ENCODE peak calls at places on chromosomes 13 and 19, in five cellular contexts. R is fibroblast of lung, Z is OCI-LY7, B is IMR-90, D is neural progenitor cell. Q is an unnamed sample.

GRCh38 chr13:107574517-107575215 is 640.7 kb downstream of the LIG4 start:
- DNase-seq in R (peak), Z (no peak), B (peak), D (no peak), Q (no peak)

GRCh38 chr19:19551862-19552192 is 13.8 kb downstream of the CILP2 start:
- DNase-seq in R (peak), Z (no peak), B (peak), D (no peak), Q (peak)

GRCh38 chr13:35512271-35512920 is 35.9 kb upstream of the MAB21L1 start:
- DNase-seq in R (peak), Z (no peak), B (peak), D (no peak), Q (peak)

GRCh38 chr13:99575376-99575775 is 74.1 kb downstream of the TM9SF2 start:
- DNase-seq in R (no peak), Z (no peak), B (no peak), D (no peak), Q (no peak)

GRCh38 chr13:101711307-101712025 is 259.0 kb downstream of the ITGBL1 start:
- DNase-seq in R (no peak), Z (no peak), B (no peak), D (no peak), Q (no peak)

GRCh38 chr13:94630858-94631257 is 29.2 kb downstream of the GPR180 start:
- DNase-seq in R (no peak), Z (no peak), B (no peak), D (no peak), Q (no peak)

GRCh38 chr19:17681505-17682125 is 6.5 kb downstream of the UNC13A start:
- DNase-seq in R (peak), Z (peak), B (peak), D (peak), Q (peak)

GRCh38 chr13:79447141-79447540 is 33.8 kb upstream of the NDFIP2 start:
- DNase-seq in R (no peak), Z (no peak), B (no peak), D (peak), Q (no peak)

GRCh38 chr19:3095375-3096191 is 1.4 kb downstream of the GNA11 start:
- DNase-seq in R (no peak), Z (no peak), B (no peak), D (peak), Q (no peak)

GRCh38 chr19:40836754-40837429 is 13.4 kb downstream of the CYP2A6 start:
- DNase-seq in R (no peak), Z (no peak), B (no peak), D (no peak), Q (no peak)

GRCh38 chr19:18895828-18896341 is at the start of gene CERS1:
- DNase-seq in R (peak), Z (no peak), B (no peak), D (peak), Q (no peak)

GRCh38 chr19:52221831-52222375 is 32.1 kb downstream of the PPP2R1A start:
- DNase-seq in R (no peak), Z (no peak), B (peak), D (no peak), Q (no peak)

GRCh38 chr19:29771708-29772415 is 39.9 kb upstream of the CCNE1 start:
- DNase-seq in R (peak), Z (peak), B (peak), D (peak), Q (peak)

GRCh38 chr19:19171821-19172532 is 1.9 kb upstream of the MEF2B start:
- DNase-seq in R (peak), Z (peak), B (peak), D (no peak), Q (no peak)

DNA sequence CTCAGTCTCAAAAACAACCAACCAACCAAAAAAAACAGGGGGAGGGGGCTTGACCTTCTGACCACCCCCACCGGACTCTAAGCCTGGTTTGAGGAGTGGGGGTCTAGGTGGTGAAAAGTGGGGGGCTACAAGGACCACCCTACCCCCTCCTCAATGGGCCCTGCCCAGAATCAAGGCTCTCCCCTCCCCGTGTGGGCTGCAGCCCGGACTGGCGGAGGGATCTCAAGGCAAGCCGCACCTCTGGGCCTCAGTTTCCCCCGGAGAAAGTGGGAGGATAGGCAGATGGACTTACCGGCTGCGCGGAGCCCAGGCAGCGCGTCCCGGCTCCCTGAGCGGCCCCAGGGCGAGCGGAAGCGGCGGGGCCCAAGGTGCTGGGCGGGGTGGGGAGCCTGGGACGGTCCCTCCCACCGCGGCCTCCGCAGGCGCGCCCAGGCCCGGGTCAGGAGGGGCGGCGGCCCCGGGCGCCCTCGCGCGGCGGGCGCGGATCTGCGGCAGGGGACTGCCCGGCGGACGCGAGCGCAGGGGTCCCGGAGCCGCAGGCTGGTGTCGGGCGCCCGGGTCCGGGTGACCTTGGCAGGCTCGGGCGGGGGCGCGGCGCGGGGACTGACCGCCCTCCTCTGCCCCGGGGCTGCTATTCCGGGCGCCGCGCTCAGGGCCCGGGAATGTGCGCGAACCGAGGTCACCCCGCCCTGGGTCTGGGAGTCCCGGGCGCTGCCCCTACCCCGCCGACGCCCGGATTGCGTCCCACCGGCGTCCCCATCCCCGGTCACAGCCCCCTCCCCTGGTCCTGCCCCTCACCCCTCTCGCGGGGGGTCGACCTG is at the start of gene ADAMTSL5:
- DNase-seq in R (peak), Z (no peak), B (peak), D (peak), Q (no peak)
- H2AFZ ChIP-seq in R (no peak), Z (no peak), B (peak), D (no peak), Q (peak)

GRCh38 chr19:50686310-50687032 is 33.1 kb downstream of the SHANK1 start:
- DNase-seq in R (no peak), Z (no peak), B (no peak), D (no peak), Q (no peak)
- H3K4me3 ChIP-seq in R (no peak), Z (no peak), B (no peak), D (no peak), Q (no peak)

DNA sequence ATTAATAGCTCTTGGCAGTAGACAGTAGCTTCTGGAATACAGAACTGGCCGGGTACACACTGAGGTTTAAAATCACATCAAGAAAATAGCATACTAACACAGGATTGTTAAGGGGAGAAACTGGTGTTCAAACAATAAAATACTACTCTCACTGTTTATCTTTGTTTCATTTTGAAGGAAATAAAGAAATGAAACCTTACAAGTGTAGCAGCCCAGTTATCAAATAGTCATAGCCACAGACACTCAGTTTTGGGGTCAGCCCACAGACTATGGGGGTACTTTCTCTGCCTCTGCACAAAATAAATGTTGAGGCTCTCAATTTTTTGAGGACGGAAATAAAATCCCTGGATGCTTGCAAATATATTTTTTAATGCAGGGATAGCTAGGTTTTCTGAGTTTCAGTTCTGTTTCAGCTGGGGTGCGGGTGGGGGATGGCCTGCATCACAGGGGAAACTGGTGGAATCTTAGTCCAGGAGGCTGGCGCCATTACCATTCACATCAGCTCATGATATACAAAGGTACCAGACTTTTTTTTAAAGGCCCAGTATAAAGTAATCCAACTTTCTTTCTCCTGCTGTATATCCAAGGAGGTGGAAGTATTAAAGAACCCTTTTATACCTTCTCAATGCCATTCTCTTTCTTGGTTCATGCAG is 343.6 kb downstream of the KCNRG start:
- DNase-seq in R (no peak), Z (no peak), B (no peak), D (no peak), Q (no peak)
- H3K27ac ChIP-seq in R (no peak), Z (no peak), B (no peak), D (no peak), Q (peak)

DNA sequence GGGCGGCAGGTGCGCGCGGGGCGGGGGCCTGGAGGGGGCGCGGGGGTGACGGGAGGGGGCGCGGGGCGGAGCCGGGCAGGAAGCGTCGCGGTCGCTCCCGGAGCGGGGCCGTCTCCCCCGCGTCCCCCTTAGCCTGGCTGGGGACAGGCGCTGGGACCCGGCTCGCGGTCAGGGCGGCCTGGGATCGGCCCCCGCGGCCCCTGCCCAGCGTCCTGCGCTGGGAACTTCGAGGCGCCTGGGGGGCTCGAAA is 74.7 kb upstream of the MCF2L start:
- DNase-seq in R (no peak), Z (no peak), B (no peak), D (no peak), Q (no peak)
- H2AFZ ChIP-seq in R (no peak), Z (no peak), B (no peak), D (no peak), Q (no peak)

GRCh38 chr19:28726533-28726932 is 486.4 kb downstream of the UQCRFS1 start:
- DNase-seq in R (no peak), Z (no peak), B (no peak), D (no peak), Q (no peak)

GRCh38 chr19:28731577-28731976 is 481.4 kb downstream of the UQCRFS1 start:
- DNase-seq in R (no peak), Z (no peak), B (no peak), D (no peak), Q (no peak)

GRCh38 chr19:28727133-28727834 is 485.7 kb downstream of the UQCRFS1 start:
- DNase-seq in R (peak), Z (no peak), B (no peak), D (peak), Q (no peak)

GRCh38 chr19:28731113-28731512 is 481.8 kb downstream of the UQCRFS1 start:
- DNase-seq in R (no peak), Z (no peak), B (no peak), D (no peak), Q (no peak)

GRCh38 chr19:28727835-28728159 is 485.2 kb downstream of the UQCRFS1 start:
- DNase-seq in R (no peak), Z (no peak), B (no peak), D (no peak), Q (no peak)
- H3K4me3 ChIP-seq in R (no peak), Z (no peak), B (no peak), D (no peak), Q (no peak)

GRCh38 chr19:35310331-35310730 is 18.4 kb downstream of the MAG start:
- DNase-seq in R (no peak), Z (no peak), B (no peak), D (no peak), Q (no peak)

GRCh38 chr19:35310811-35311465 is 18.0 kb upstream of the CD22 start:
- DNase-seq in R (no peak), Z (no peak), B (no peak), D (no peak), Q (no peak)

GRCh38 chr19:35311901-35312665 is 16.9 kb upstream of the CD22 start:
- DNase-seq in R (no peak), Z (no peak), B (no peak), D (no peak), Q (no peak)

GRCh38 chr19:35307990-35308389 is 16.0 kb downstream of the MAG start:
- DNase-seq in R (no peak), Z (no peak), B (no peak), D (no peak), Q (no peak)

GRCh38 chr19:35309481-35310279 is 17.7 kb downstream of the MAG start:
- DNase-seq in R (peak), Z (no peak), B (peak), D (no peak), Q (no peak)
- H3K27ac ChIP-seq in R (no peak), Z (no peak), B (no peak), D (no peak), Q (no peak)

GRCh38 chr19:1098177-1099051 is 3.2 kb upstream of the POLR2E start:
- DNase-seq in R (no peak), Z (no peak), B (peak), D (no peak), Q (no peak)
- H2AFZ ChIP-seq in R (no peak), Z (no peak), B (peak), D (no peak), Q (no peak)